ENCODE peak calls at places on chromosome 14, in five cellular contexts. C is transverse colon, F is ecto neural progenitor cell, M is pons, O is spleen. S is an unnamed sample.

GRCh38 chr14:105136401-105137322 is 31.9 kb downstream of the JAG2 start:
- DNase-seq in C (no peak), F (no peak), M (no peak), O (peak; percentile 57), S (no peak)

GRCh38 chr14:61510736-61511557 is 184.4 kb upstream of the HIF1A start:
- DNase-seq in C (no peak), F (no peak), M (no peak), O (no peak), S (no peak)

GRCh38 chr14:32679927-32680612 is 258.6 kb upstream of the NPAS3 start:
- DNase-seq in C (no peak), F (no peak), M (peak; percentile 30), O (no peak), S (no peak)

GRCh38 chr14:27002179-27002578 is 404.3 kb upstream of the NOVA1 start:
- DNase-seq in C (no peak), F (no peak), M (no peak), O (no peak), S (no peak)

GRCh38 chr14:89479802-89480201 is 62.8 kb upstream of the FOXN3 start:
- DNase-seq in C (no peak), F (no peak), M (no peak), O (no peak), S (no peak)

GRCh38 chr14:67411820-67412421 is at the start of gene PLEK2:
- DNase-seq in C (peak; percentile 90), F (no peak), M (no peak), O (peak; percentile 74), S (peak; percentile 49)

GRCh38 chr14:103846569-103847438 is 571 bp downstream of the PPP1R13B start:
- DNase-seq in C (peak; percentile 52), F (peak; percentile 62), M (no peak), O (peak; percentile 90), S (no peak)

GRCh38 chr14:99586761-99587462 is 17.1 kb downstream of the CCDC85C start:
- DNase-seq in C (no peak), F (no peak), M (no peak), O (no peak), S (no peak)

GRCh38 chr14:69055125-69055524 is 76.0 kb upstream of the ACTN1 start:
- DNase-seq in C (no peak), F (no peak), M (no peak), O (no peak), S (no peak)

GRCh38 chr14:52365071-52365470 is 51.0 kb downstream of the PTGER2 start:
- DNase-seq in C (no peak), F (no peak), M (no peak), O (no peak), S (no peak)

GRCh38 chr14:106268013-106268727 is 741.8 kb downstream of the TMEM121 start:
- DNase-seq in C (peak; percentile 48), F (no peak), M (no peak), O (peak; percentile 87), S (no peak)

GRCh38 chr14:68132722-68133121 is 313.1 kb downstream of the RAD51B start:
- DNase-seq in C (no peak), F (no peak), M (no peak), O (no peak), S (no peak)

GRCh38 chr14:72615511-72616121 is 278.3 kb downstream of the DPF3 start:
- DNase-seq in C (no peak), F (peak; percentile 52), M (no peak), O (no peak), S (no peak)

GRCh38 chr14:91415794-91416743 is 1.6 kb downstream of the CCDC88C start:
- DNase-seq in C (peak; percentile 67), F (no peak), M (no peak), O (peak; percentile 91), S (no peak)

GRCh38 chr14:104665663-104666522 is 23.5 kb upstream of the INF2 start:
- DNase-seq in C (peak; percentile 75), F (peak; percentile 89), M (peak; percentile 97), O (peak; percentile 84), S (peak; percentile 95)

GRCh38 chr14:64294672-64295413 is 672 bp upstream of the ESR2 start:
- DNase-seq in C (peak; percentile 88), F (peak; percentile 88), M (peak; percentile 29), O (peak; percentile 96), S (peak; percentile 81)

GRCh38 chr14:65872536-65872935 is 460.0 kb downstream of the FUT8 start:
- DNase-seq in C (no peak), F (no peak), M (no peak), O (no peak), S (no peak)

GRCh38 chr14:101037021-101037817 is 133.7 kb upstream of the RTL1 start:
- DNase-seq in C (no peak), F (no peak), M (no peak), O (peak; percentile 62), S (no peak)

GRCh38 chr14:75469606-75470237 is 41.9 kb downstream of the JDP2 start:
- DNase-seq in C (peak; percentile 83), F (no peak), M (no peak), O (no peak), S (no peak)

GRCh38 chr14:55180434-55180833 is 11.0 kb downstream of the DLGAP5 start:
- DNase-seq in C (no peak), F (no peak), M (no peak), O (no peak), S (no peak)

GRCh38 chr14:100861188-100861936 is 35.4 kb downstream of the MEG3 start:
- DNase-seq in C (no peak), F (no peak), M (no peak), O (peak; percentile 50), S (no peak)

GRCh38 chr14:39113685-39114072 is 444 bp upstream of the GEMIN2 start:
- DNase-seq in C (no peak), F (no peak), M (no peak), O (no peak), S (no peak)

S was measured in 8988T.